ENCODE peak calls at places on chromosomes 7 and 10, in six cellular contexts. I is left colon; U is stimulated activated CD4-positive, alpha-beta T cell treated with anti-CD3 and anti-CD28 coated beads, Interleukin-1b, Interleukin-23, amount 100 ng/mL, for 24 hours; R is HEK293T; A is lower leg skin; X is AG08395. V is an unnamed sample.

GRCh38 chr10:69888882-69889584 is 87.3 kb downstream of the COL13A1 start:
- DNase-seq in I (no peak), U (no peak), R (no peak), A (no peak), X (no peak), V (no peak)

GRCh38 chr7:40268836-40269235 is 134.0 kb downstream of the SUGCT start:
- DNase-seq in I (no peak), U (no peak), R (no peak), A (no peak), X (no peak), V (no peak)

GRCh38 chr10:97134202-97134601 is 51.6 kb downstream of the SLIT1 start:
- DNase-seq in I (no peak), U (no peak), R (no peak), A (no peak), X (no peak), V (no peak)

GRCh38 chr10:77505431-77506334 is 131.9 kb downstream of the KCNMA1 start:
- DNase-seq in I (no peak), U (no peak), R (no peak), A (no peak), X (peak), V (no peak)

GRCh38 chr7:100793806-100794660 is 33.3 kb downstream of the EPHB4 start:
- DNase-seq in I (no peak), U (no peak), R (no peak), A (no peak), X (no peak), V (no peak)

GRCh38 chr10:12251581-12251980 is 55.6 kb downstream of the CDC123 start:
- DNase-seq in I (no peak), U (no peak), R (no peak), A (peak), X (no peak), V (no peak)

GRCh38 chr7:46545790-46546189 is 624.7 kb upstream of the IGFBP3 start:
- DNase-seq in I (no peak), U (no peak), R (no peak), A (no peak), X (peak), V (no peak)

GRCh38 chr7:100157334-100158228 is 942 bp downstream of the TRAPPC14 start:
- DNase-seq in I (peak), U (no peak), R (peak), A (peak), X (peak), V (no peak)

GRCh38 chr7:30224511-30225031 is 59.8 kb upstream of the ZNRF2 start:
- DNase-seq in I (no peak), U (no peak), R (no peak), A (no peak), X (peak), V (no peak)

GRCh38 chr7:119974972-119975371 is 298.0 kb upstream of the KCND2 start:
- DNase-seq in I (no peak), U (no peak), R (no peak), A (no peak), X (no peak), V (no peak)

GRCh38 chr7:17460665-17461064 is 162.2 kb downstream of the AHR start:
- DNase-seq in I (no peak), U (no peak), R (no peak), A (no peak), X (no peak), V (no peak)

GRCh38 chr7:69813637-69814240 is 215.5 kb downstream of the AUTS2 start:
- DNase-seq in I (no peak), U (no peak), R (no peak), A (no peak), X (no peak), V (no peak)

GRCh38 chr10:89228136-89228535 is 21.0 kb upstream of the CH25H start:
- DNase-seq in I (no peak), U (no peak), R (no peak), A (no peak), X (no peak), V (no peak)

GRCh38 chr7:74097937-74098614 is 14.5 kb downstream of the LIMK1 start:
- DNase-seq in I (peak), U (no peak), R (no peak), A (peak), X (peak), V (no peak)

GRCh38 chr7:80335473-80336232 is 176.2 kb downstream of the GNAT3 start:
- DNase-seq in I (no peak), U (no peak), R (peak), A (no peak), X (peak), V (no peak)

GRCh38 chr7:151717415-151717814 is 159.5 kb downstream of the PRKAG2 start:
- DNase-seq in I (no peak), U (no peak), R (no peak), A (no peak), X (no peak), V (no peak)

GRCh38 chr10:76632158-76633051 is 1005.2 kb downstream of the KCNMA1 start:
- DNase-seq in I (peak), U (no peak), R (peak), A (no peak), X (no peak), V (no peak)

GRCh38 chr10:126504051-126504760 is 115.9 kb upstream of the ADAM12 start:
- DNase-seq in I (peak), U (peak), R (peak), A (no peak), X (peak), V (no peak)

GRCh38 chr10:123967626-123968243 is 76.1 kb upstream of the CPXM2 start:
- DNase-seq in I (peak), U (peak), R (peak), A (peak), X (peak), V (no peak)

GRCh38 chr10:103661198-103661950 is 167.9 kb downstream of the NEURL1 start:
- DNase-seq in I (peak), U (peak), R (peak), A (peak), X (peak), V (peak)

GRCh38 chr10:79292789-79293746 is 54.2 kb upstream of the PPIF start:
- DNase-seq in I (no peak), U (no peak), R (peak), A (no peak), X (peak), V (no peak)

GRCh38 chr7:141986923-141987322 is 8.8 kb upstream of the MGAM start:
- DNase-seq in I (no peak), U (no peak), R (no peak), A (no peak), X (no peak), V (no peak)

GRCh38 chr7:43847496-43847895 is 21.8 kb downstream of the MRPS24 start:
- DNase-seq in I (no peak), U (no peak), R (no peak), A (no peak), X (no peak), V (no peak)

GRCh38 chr7:37097983-37098382 is 350.7 kb downstream of the ELMO1 start:
- DNase-seq in I (no peak), U (no peak), R (no peak), A (no peak), X (no peak), V (no peak)

GRCh38 chr7:44615793-44616192 is 9.4 kb downstream of the OGDH start:
- DNase-seq in I (no peak), U (no peak), R (no peak), A (no peak), X (no peak), V (no peak)

GRCh38 chr10:20963056-20963455 is 65.9 kb upstream of the NEBL start:
- DNase-seq in I (no peak), U (no peak), R (no peak), A (no peak), X (no peak), V (no peak)

GRCh38 chr10:130021373-130021950 is 57.4 kb upstream of the EBF3 start:
- DNase-seq in I (no peak), U (no peak), R (no peak), A (peak), X (peak), V (no peak)

GRCh38 chr7:47153076-47153475 is 428.8 kb downstream of the TNS3 start:
- DNase-seq in I (no peak), U (no peak), R (no peak), A (no peak), X (peak), V (no peak)

GRCh38 chr7:159068893-159069448 is 75.7 kb downstream of the VIPR2 start:
- DNase-seq in I (no peak), U (no peak), R (no peak), A (peak), X (no peak), V (no peak)

V was measured in effector memory CD4-positive, alpha-beta T cell.